ENCODE peak calls at places on chromosomes 3 and 15, in six cellular contexts. J is K562, E is HCT116, G is fibroblast of mammary gland, C is tibial artery, R is astrocyte. M is an unnamed sample.

GRCh38 chr3:43872301-43872700 is 181.6 kb downstream of the ABHD5 start:
- DNase-seq in E (no peak), R (peak), J (no peak), G (peak), C (no peak), M (peak)

GRCh38 chr15:29969587-29970401 is 113.0 kb upstream of the GOLGA8J start:
- DNase-seq in G (no peak), J (no peak), R (no peak), C (no peak), E (no peak), M (no peak)

GRCh38 chr3:46926871-46927717 is 49.5 kb downstream of the CCDC12 start:
- DNase-seq in C (peak), G (no peak), E (no peak), J (no peak), R (no peak), M (no peak)

GRCh38 chr15:38486946-38487345 is 33.0 kb downstream of the FAM98B start:
- DNase-seq in E (no peak), C (no peak), R (no peak), G (no peak), J (no peak), M (no peak)

GRCh38 chr3:9169951-9170850 is 79.2 kb downstream of the SRGAP3 start:
- DNase-seq in J (no peak), E (no peak), G (no peak), R (no peak), C (no peak), M (no peak)

GRCh38 chr3:106534206-106534605 is 665.4 kb upstream of the CBLB start:
- DNase-seq in E (no peak), R (peak), J (no peak), G (peak), C (no peak), M (no peak)

GRCh38 chr3:72746412-72747411 is 101.5 kb downstream of the SHQ1 start:
- DNase-seq in E (no peak), C (no peak), G (no peak), R (peak), J (no peak), M (no peak)

GRCh38 chr3:69417541-69418078 is 31.7 kb upstream of the FRMD4B start:
- DNase-seq in C (no peak), G (no peak), E (no peak), R (no peak), J (no peak), M (no peak)

GRCh38 chr15:31308185-31308639 is 18.4 kb upstream of the KLF13 start:
- DNase-seq in J (no peak), G (no peak), R (no peak), C (no peak), E (no peak), M (no peak)

GRCh38 chr15:31498329-31498728 is 171.7 kb downstream of the KLF13 start:
- DNase-seq in R (no peak), G (no peak), J (no peak), C (no peak), E (no peak), M (no peak)

GRCh38 chr3:60720696-60721228 is 530.5 kb downstream of the FHIT start:
- DNase-seq in R (peak), J (no peak), C (no peak), E (no peak), G (peak), M (no peak)

GRCh38 chr3:40877651-40878463 is 321.4 kb upstream of the CTNNB1 start:
- DNase-seq in G (peak), R (peak), C (peak), E (no peak), J (no peak), M (no peak)

GRCh38 chr15:31111091-31111647 is 9.6 kb upstream of the TRPM1 start:
- DNase-seq in C (no peak), E (no peak), G (peak), J (no peak), R (no peak), M (peak)

GRCh38 chr3:129025108-129025507 is 24.0 kb downstream of the EFCC1 start:
- DNase-seq in E (no peak), J (no peak), C (peak), R (no peak), G (no peak), M (no peak)

GRCh38 chr15:53962646-53963561 is 15.3 kb upstream of the UNC13C start:
- DNase-seq in E (no peak), R (no peak), G (peak), J (no peak), C (no peak), M (no peak)

GRCh38 chr3:123547881-123548534 is 36.8 kb downstream of the HACD2 start:
- DNase-seq in C (no peak), J (no peak), E (no peak), G (peak), R (no peak), M (no peak)

GRCh38 chr3:3726549-3726948 is 72.7 kb upstream of the LRRN1 start:
- DNase-seq in R (no peak), J (no peak), E (no peak), G (no peak), C (no peak), M (no peak)

GRCh38 chr3:6602329-6602728 is 258.6 kb upstream of the GRM7 start:
- DNase-seq in E (no peak), C (no peak), J (no peak), R (no peak), G (no peak), M (no peak)

GRCh38 chr3:188832961-188833615 is 338.7 kb upstream of the TPRG1 start:
- DNase-seq in E (no peak), G (peak), J (no peak), R (no peak), C (no peak), M (no peak)

GRCh38 chr3:33579181-33579510 is 138.9 kb downstream of the CLASP2 start:
- DNase-seq in J (no peak), C (no peak), G (no peak), R (no peak), E (no peak), M (no peak)

GRCh38 chr3:22713936-22714335 is 489.2 kb upstream of the UBE2E2 start:
- DNase-seq in C (no peak), E (no peak), R (peak), J (no peak), G (peak), M (no peak)

GRCh38 chr15:48541659-48542334 is 103.7 kb downstream of the FBN1 start:
- DNase-seq in R (peak), G (peak), E (no peak), J (no peak), C (no peak), M (peak)

GRCh38 chr15:48306639-48307038 is 24.6 kb upstream of the DUT start:
- DNase-seq in E (no peak), G (no peak), J (no peak), R (no peak), C (no peak), M (no peak)

GRCh38 chr3:25448750-25449684 is 21.0 kb downstream of the RARB start:
- DNase-seq in E (no peak), J (no peak), R (peak), C (peak), G (peak), M (no peak)

GRCh38 chr3:143795849-143796248 is 52.4 kb downstream of the SLC9A9 start:
- DNase-seq in R (peak), J (no peak), C (no peak), G (no peak), E (no peak), M (no peak)

GRCh38 chr3:47108546-47108945 is 55.4 kb downstream of the SETD2 start:
- DNase-seq in C (no peak), E (no peak), J (no peak), R (peak), G (no peak), M (no peak)

GRCh38 chr15:100215031-100215842 is 126.5 kb downstream of the ADAMTS17 start:
- DNase-seq in G (no peak), J (no peak), R (no peak), C (peak), E (no peak), M (no peak)

GRCh38 chr15:63945838-63946298 is 100.4 kb downstream of the DAPK2 start:
- DNase-seq in R (no peak), C (no peak), E (no peak), J (no peak), G (no peak), M (no peak)

GRCh38 chr3:165522371-165522770 is 314.9 kb downstream of the BCHE start:
- DNase-seq in R (no peak), E (no peak), C (no peak), G (no peak), J (no peak), M (no peak)

GRCh38 chr3:138943724-138944131 is 3.2 kb downstream of the FOXL2 start:
- DNase-seq in C (no peak), E (no peak), J (no peak), R (no peak), G (no peak), M (no peak)

GRCh38 chr3:138945646-138946553 is 1.0 kb downstream of the FOXL2 start:
- DNase-seq in E (no peak), C (no peak), G (peak), R (no peak), J (peak), M (no peak)

GRCh38 chr3:138944842-138945645 is 1.9 kb downstream of the FOXL2 start:
- DNase-seq in E (no peak), C (no peak), G (no peak), J (peak), R (no peak), M (no peak)

GRCh38 chr3:138942861-138943623 is 3.9 kb downstream of the FOXL2 start:
- DNase-seq in R (no peak), E (no peak), J (peak), G (no peak), C (no peak), M (no peak)

GRCh38 chr3:138944136-138944658 is 2.7 kb downstream of the FOXL2 start:
- DNase-seq in R (no peak), C (peak), J (peak), E (no peak), G (no peak), M (no peak)
- H3K4me3 ChIP-seq in R (no peak), C (no peak), J (peak), E (no peak), G (no peak), M (no peak)

GRCh38 chr3:36738701-36739100 is 25.7 kb downstream of the DCLK3 start:
- DNase-seq in E (no peak), C (no peak), J (no peak), G (no peak), R (no peak), M (no peak)

GRCh38 chr3:36744770-36745169 is 19.6 kb downstream of the DCLK3 start:
- DNase-seq in C (no peak), G (no peak), E (no peak), R (no peak), J (no peak), M (no peak)

GRCh38 chr3:36740822-36741221 is 23.5 kb downstream of the DCLK3 start:
- DNase-seq in R (no peak), J (no peak), E (no peak), C (no peak), G (no peak), M (no peak)

GRCh38 chr3:36743821-36744220 is 20.5 kb downstream of the DCLK3 start:
- DNase-seq in R (no peak), E (no peak), G (no peak), C (no peak), J (no peak), M (no peak)

GRCh38 chr3:36741285-36741684 is 23.1 kb downstream of the DCLK3 start:
- DNase-seq in G (peak), E (no peak), J (no peak), R (no peak), C (no peak), M (no peak)
- TF ChIP-seq CTCF in G (peak), E (peak), J (peak), R (peak), C (no peak), M (peak)

GRCh38 chr3:112744825-112745566 is 101.7 kb downstream of the CD200R1L start:
- DNase-seq in R (no peak), C (no peak), G (peak), E (no peak), J (no peak), M (peak)
- H3K4me3 ChIP-seq in R (no peak), C (no peak), G (no peak), E (no peak), J (no peak), M (no peak)

GRCh38 chr15:71458089-71458660 is 342.9 kb downstream of the THSD4 start:
- DNase-seq in E (no peak), G (no peak), J (no peak), C (no peak), R (no peak), M (no peak)

GRCh38 chr15:71461748-71462147 is 346.5 kb downstream of the THSD4 start:
- DNase-seq in R (no peak), J (no peak), E (no peak), G (no peak), C (no peak), M (no peak)

GRCh38 chr15:71462638-71463037 is 347.4 kb downstream of the THSD4 start:
- DNase-seq in R (no peak), J (no peak), C (no peak), E (no peak), G (no peak), M (no peak)

GRCh38 chr15:71465109-71465508 is 345.2 kb upstream of the NR2E3 start:
- DNase-seq in R (no peak), J (no peak), C (no peak), G (no peak), E (no peak), M (no peak)

DNA sequence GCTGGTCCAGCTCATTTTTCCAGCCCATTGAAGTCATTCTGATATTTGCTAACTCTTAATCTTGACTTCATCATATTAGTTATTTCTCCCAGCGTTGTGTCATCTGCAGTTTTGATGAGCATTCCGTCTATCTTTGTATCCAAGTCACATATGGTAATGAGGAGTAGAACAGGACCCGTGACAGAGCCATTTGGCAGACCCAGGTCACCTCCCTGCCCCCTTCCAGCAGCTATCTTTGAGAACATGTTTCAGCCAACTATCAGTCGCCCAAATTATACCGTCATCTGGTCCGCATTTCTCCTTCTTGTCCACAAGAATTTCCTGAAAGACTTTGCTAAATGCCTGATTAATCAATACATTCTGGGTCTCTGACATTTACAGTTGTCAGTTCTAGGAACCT is 347.2 kb upstream of the NR2E3 start:
- DNase-seq in G (no peak), J (no peak), E (no peak), C (no peak), R (no peak), M (no peak)
- TF ChIP-seq CTCF in G (no peak), J (no peak), E (no peak), C (no peak), R (no peak), M (no peak)

GRCh38 chr3:171810278-171811058 is at the start of gene PLD1:
- DNase-seq in J (peak), C (peak), R (peak), E (peak), G (peak), M (no peak)
- H3K4me3 ChIP-seq in J (peak), C (peak), R (peak), E (peak), G (peak), M (peak)

GRCh38 chr3:197327701-197328100 is 29.3 kb upstream of the DLG1 start:
- DNase-seq in E (no peak), R (no peak), C (no peak), J (no peak), G (peak), M (no peak)

GRCh38 chr3:197333901-197334639 is 35.7 kb upstream of the DLG1 start:
- DNase-seq in E (no peak), G (no peak), R (peak), J (no peak), C (no peak), M (no peak)

GRCh38 chr3:197328198-197328597 is 29.8 kb upstream of the DLG1 start:
- DNase-seq in R (no peak), C (no peak), J (no peak), E (no peak), G (no peak), M (no peak)

GRCh38 chr3:197329382-197329781 is 31.0 kb upstream of the DLG1 start:
- DNase-seq in G (no peak), J (no peak), E (no peak), R (no peak), C (no peak), M (no peak)

DNA sequence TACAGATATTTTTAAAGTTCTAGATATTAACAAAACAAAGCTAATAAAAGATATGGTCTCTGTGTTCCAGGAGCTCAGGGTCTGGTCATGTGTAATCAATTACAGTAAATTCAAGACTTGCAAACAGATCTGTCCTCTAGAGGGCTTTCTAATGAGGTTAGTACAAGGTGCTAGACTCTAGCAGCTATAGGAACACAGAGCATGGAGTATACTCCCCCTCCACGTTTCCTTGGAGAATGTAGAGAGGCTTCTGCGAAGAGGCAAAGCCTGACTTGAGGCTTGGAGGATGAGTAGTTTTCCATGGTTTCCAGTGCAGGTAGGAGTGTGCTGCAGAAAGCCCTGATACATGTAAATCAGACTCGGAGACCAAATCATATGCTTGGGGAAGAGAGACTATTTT is 32.7 kb upstream of the DLG1 start:
- DNase-seq in C (peak), G (peak), E (peak), J (no peak), R (no peak), M (no peak)
- TF ChIP-seq CTCF in C (no peak), G (peak), E (peak), J (peak), R (no peak), M (no peak)

DNA sequence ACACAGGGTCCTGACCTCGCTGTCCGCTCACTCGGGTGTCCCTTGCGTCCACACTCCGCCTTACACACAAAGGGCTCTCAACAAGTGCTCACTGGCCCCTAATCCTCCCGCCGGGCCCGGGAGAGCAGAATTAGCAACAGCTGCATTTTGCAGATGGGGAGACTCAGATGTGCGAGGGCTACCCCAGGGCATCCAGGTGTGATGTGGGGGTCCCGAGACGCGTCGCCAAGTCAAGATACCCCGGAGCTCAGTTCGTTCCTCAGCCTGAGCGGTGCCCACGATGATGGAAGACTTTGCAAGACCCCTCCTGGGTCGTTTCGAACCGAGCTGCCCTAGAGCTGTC is 14.9 kb upstream of the WNT7A start:
- DNase-seq in E (no peak), J (no peak), G (no peak), R (no peak), C (no peak), M (no peak)
- H3K4me3 ChIP-seq in E (no peak), J (no peak), G (no peak), R (peak), C (peak), M (peak)

GRCh38 chr15:69074843-69075224 is 60.3 kb downstream of the NOX5 start:
- DNase-seq in G (no peak), C (no peak), R (no peak), E (no peak), J (no peak), M (no peak)

GRCh38 chr15:69071265-69071664 is 56.8 kb downstream of the NOX5 start:
- DNase-seq in E (no peak), G (no peak), J (no peak), R (no peak), C (no peak), M (no peak)

GRCh38 chr15:69078638-69079037 is 64.1 kb downstream of the NOX5 start:
- DNase-seq in J (no peak), E (no peak), R (no peak), C (no peak), G (no peak), M (no peak)

GRCh38 chr15:69075467-69075866 is 61.0 kb downstream of the NOX5 start:
- DNase-seq in R (no peak), E (no peak), C (no peak), G (no peak), J (no peak), M (no peak)

DNA sequence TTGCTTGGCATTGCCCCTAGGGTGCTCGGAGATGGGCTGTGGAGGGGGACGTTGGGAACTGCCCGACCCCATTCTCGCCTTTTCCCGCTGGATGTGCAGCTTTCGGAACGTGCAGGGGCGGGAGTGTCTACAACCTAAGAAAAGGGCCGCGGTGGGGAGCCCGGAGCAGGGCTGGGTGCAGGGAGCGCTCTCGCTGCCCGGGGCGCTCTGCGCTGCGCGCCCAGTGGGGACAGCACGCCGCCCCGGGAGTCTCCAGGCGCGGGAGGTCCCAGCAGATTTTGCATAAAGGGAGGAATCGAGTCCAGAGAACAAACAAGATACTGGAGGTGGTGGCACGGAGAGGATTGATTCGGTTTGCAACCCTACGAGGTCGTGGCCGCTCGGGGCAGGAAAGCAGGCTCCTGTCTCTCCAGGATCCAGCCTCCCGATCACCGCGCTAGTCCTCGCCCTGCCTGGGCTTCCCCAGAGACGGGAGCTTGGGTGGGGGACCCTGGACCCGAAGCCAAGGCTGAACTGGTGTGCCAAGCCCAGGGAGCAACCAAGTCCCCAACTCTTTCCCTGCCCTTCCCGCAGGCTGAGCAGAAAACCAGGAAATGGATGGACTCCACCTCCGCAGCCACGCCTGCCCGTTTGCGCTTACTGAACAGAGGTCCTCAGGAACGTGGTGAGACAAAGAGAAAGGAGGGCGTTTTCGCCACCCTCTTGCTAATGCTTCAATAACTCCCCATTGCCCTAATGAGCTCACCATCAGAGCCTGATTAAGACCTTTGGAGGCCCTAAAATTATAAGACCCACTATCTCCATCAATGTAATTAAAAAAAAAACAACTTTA is 59.7 kb downstream of the NOX5 start:
- DNase-seq in R (peak), J (no peak), C (no peak), G (peak), E (no peak), M (peak)
- TF ChIP-seq CTCF in R (no peak), J (no peak), C (no peak), G (no peak), E (no peak), M (no peak)